ENCODE peak calls at places on chromosomes 4 and X, in six cellular contexts. One of them, this sample, is unnamed.

GRCh38 chr4:89469512-89469911 is 161.9 kb upstream of the GPRIN3 start:
- DNase-seq in IMR-90: peak
- DNase-seq in H9: no peak
- DNase-seq in H1: no peak
- DNase-seq in mesenchymal stem cell: no peak
- DNase-seq in trophoblast cell: no peak
- DNase-seq in this sample: no peak

GRCh38 chrX:25442501-25442900 is 426.7 kb upstream of the ARX start:
- DNase-seq in IMR-90: no peak
- DNase-seq in H9: no peak
- DNase-seq in H1: no peak
- DNase-seq in mesenchymal stem cell: no peak
- DNase-seq in trophoblast cell: no peak
- DNase-seq in this sample: no peak

GRCh38 chrX:9871871-9872270 is 85.6 kb downstream of the SHROOM2 start:
- DNase-seq in IMR-90: peak
- DNase-seq in H9: no peak
- DNase-seq in H1: no peak
- DNase-seq in mesenchymal stem cell: no peak
- DNase-seq in trophoblast cell: no peak
- DNase-seq in this sample: no peak

GRCh38 chrX:9515973-9516538 is 51.2 kb downstream of the TBL1X start:
- DNase-seq in IMR-90: no peak
- DNase-seq in H9: no peak
- DNase-seq in H1: no peak
- DNase-seq in mesenchymal stem cell: no peak
- DNase-seq in trophoblast cell: no peak
- DNase-seq in this sample: no peak

GRCh38 chr4:153151535-153152452 is 52.4 kb upstream of the TRIM2 start:
- DNase-seq in IMR-90: peak
- DNase-seq in H9: peak
- DNase-seq in H1: no peak
- DNase-seq in mesenchymal stem cell: peak
- DNase-seq in trophoblast cell: peak
- DNase-seq in this sample: peak

GRCh38 chr4:10478621-10479020 is 21.4 kb upstream of the ZNF518B start:
- DNase-seq in IMR-90: no peak
- DNase-seq in H9: no peak
- DNase-seq in H1: no peak
- DNase-seq in mesenchymal stem cell: no peak
- DNase-seq in trophoblast cell: peak
- DNase-seq in this sample: no peak

GRCh38 chr4:17786567-17786966 is 5.1 kb upstream of the FAM184B start:
- DNase-seq in IMR-90: peak
- DNase-seq in H9: no peak
- DNase-seq in H1: no peak
- DNase-seq in mesenchymal stem cell: no peak
- DNase-seq in trophoblast cell: no peak
- DNase-seq in this sample: no peak

GRCh38 chr4:31230579-31230978 is 510.4 kb downstream of the PCDH7 start:
- DNase-seq in IMR-90: no peak
- DNase-seq in H9: no peak
- DNase-seq in H1: no peak
- DNase-seq in mesenchymal stem cell: no peak
- DNase-seq in trophoblast cell: no peak
- DNase-seq in this sample: no peak

GRCh38 chr4:138401330-138401729 is 159.2 kb upstream of the SLC7A11 start:
- DNase-seq in IMR-90: no peak
- DNase-seq in H9: no peak
- DNase-seq in H1: no peak
- DNase-seq in mesenchymal stem cell: peak
- DNase-seq in trophoblast cell: no peak
- DNase-seq in this sample: no peak

GRCh38 chr4:69832326-69833030 is 27.5 kb downstream of the SULT1E1 start:
- DNase-seq in IMR-90: no peak
- DNase-seq in H9: no peak
- DNase-seq in H1: no peak
- DNase-seq in mesenchymal stem cell: no peak
- DNase-seq in trophoblast cell: no peak
- DNase-seq in this sample: no peak

GRCh38 chr4:73450398-73451004 is 14.5 kb downstream of the AFP start:
- DNase-seq in IMR-90: peak
- DNase-seq in H9: peak
- DNase-seq in H1: no peak
- DNase-seq in mesenchymal stem cell: peak
- DNase-seq in trophoblast cell: peak
- DNase-seq in this sample: no peak

GRCh38 chr4:108049406-108049805 is 59.7 kb downstream of the HADH start:
- DNase-seq in IMR-90: no peak
- DNase-seq in H9: no peak
- DNase-seq in H1: no peak
- DNase-seq in mesenchymal stem cell: no peak
- DNase-seq in trophoblast cell: no peak
- DNase-seq in this sample: no peak

GRCh38 chr4:95556460-95556859 is 7.7 kb upstream of the UNC5C start:
- DNase-seq in IMR-90: no peak
- DNase-seq in H9: no peak
- DNase-seq in H1: no peak
- DNase-seq in mesenchymal stem cell: peak
- DNase-seq in trophoblast cell: no peak
- DNase-seq in this sample: no peak

GRCh38 chr4:13240066-13240465 is 244.1 kb downstream of the RAB28 start:
- DNase-seq in IMR-90: no peak
- DNase-seq in H9: no peak
- DNase-seq in H1: no peak
- DNase-seq in mesenchymal stem cell: peak
- DNase-seq in trophoblast cell: no peak
- DNase-seq in this sample: no peak

GRCh38 chrX:136336623-136337022 is 35.9 kb downstream of the ADGRG4 start:
- DNase-seq in IMR-90: no peak
- DNase-seq in H9: no peak
- DNase-seq in H1: no peak
- DNase-seq in mesenchymal stem cell: peak
- DNase-seq in trophoblast cell: no peak
- DNase-seq in this sample: no peak

GRCh38 chr4:167873536-167873935 is 218.8 kb upstream of the ANXA10 start:
- DNase-seq in IMR-90: no peak
- DNase-seq in H9: no peak
- DNase-seq in H1: no peak
- DNase-seq in mesenchymal stem cell: no peak
- DNase-seq in trophoblast cell: no peak
- DNase-seq in this sample: no peak

GRCh38 chr4:86939737-86940141 is 4.9 kb downstream of the AFF1 start:
- DNase-seq in IMR-90: no peak
- DNase-seq in H9: no peak
- DNase-seq in H1: no peak
- DNase-seq in mesenchymal stem cell: no peak
- DNase-seq in trophoblast cell: no peak
- DNase-seq in this sample: no peak

GRCh38 chrX:653316-653715 is 22.7 kb downstream of the SHOX start:
- DNase-seq in IMR-90: no peak
- DNase-seq in H9: no peak
- DNase-seq in H1: no peak
- DNase-seq in mesenchymal stem cell: no peak
- DNase-seq in trophoblast cell: no peak
- DNase-seq in this sample: no peak

GRCh38 chr4:25440478-25441030 is 63.5 kb downstream of the ANAPC4 start:
- DNase-seq in IMR-90: no peak
- DNase-seq in H9: no peak
- DNase-seq in H1: no peak
- DNase-seq in mesenchymal stem cell: no peak
- DNase-seq in trophoblast cell: no peak
- DNase-seq in this sample: no peak

GRCh38 chr4:7837597-7838135 is 102.0 kb downstream of the AFAP1 start:
- DNase-seq in IMR-90: no peak
- DNase-seq in H9: no peak
- DNase-seq in H1: no peak
- DNase-seq in mesenchymal stem cell: no peak
- DNase-seq in trophoblast cell: no peak
- DNase-seq in this sample: no peak

GRCh38 chr4:165055601-165056000 is 1.9 kb downstream of the TRIM75 start:
- DNase-seq in IMR-90: no peak
- DNase-seq in H9: no peak
- DNase-seq in H1: no peak
- DNase-seq in mesenchymal stem cell: no peak
- DNase-seq in trophoblast cell: peak
- DNase-seq in this sample: no peak

GRCh38 chr4:101400096-101400495 is 52.8 kb upstream of the PPP3CA start:
- DNase-seq in IMR-90: peak
- DNase-seq in H9: no peak
- DNase-seq in H1: no peak
- DNase-seq in mesenchymal stem cell: no peak
- DNase-seq in trophoblast cell: no peak
- DNase-seq in this sample: no peak

GRCh38 chr4:21811576-21811975 is 137.0 kb downstream of the KCNIP4 start:
- DNase-seq in IMR-90: no peak
- DNase-seq in H9: no peak
- DNase-seq in H1: no peak
- DNase-seq in mesenchymal stem cell: peak
- DNase-seq in trophoblast cell: no peak
- DNase-seq in this sample: no peak

GRCh38 chr4:26992657-26993361 is 132.2 kb downstream of the STIM2 start:
- DNase-seq in IMR-90: peak
- DNase-seq in H9: no peak
- DNase-seq in H1: no peak
- DNase-seq in mesenchymal stem cell: no peak
- DNase-seq in trophoblast cell: no peak
- DNase-seq in this sample: no peak

GRCh38 chrX:3384330-3384729 is 37.9 kb upstream of the MXRA5 start:
- DNase-seq in IMR-90: no peak
- DNase-seq in H9: no peak
- DNase-seq in H1: no peak
- DNase-seq in mesenchymal stem cell: no peak
- DNase-seq in trophoblast cell: no peak
- DNase-seq in this sample: no peak

GRCh38 chrX:120310861-120311631 is at the start of gene TMEM255A:
- DNase-seq in IMR-90: no peak
- DNase-seq in H9: peak
- DNase-seq in H1: no peak
- DNase-seq in mesenchymal stem cell: no peak
- DNase-seq in trophoblast cell: peak
- DNase-seq in this sample: peak

GRCh38 chrX:148580016-148580415 is 79.6 kb downstream of the AFF2 start:
- DNase-seq in IMR-90: no peak
- DNase-seq in H9: no peak
- DNase-seq in H1: no peak
- DNase-seq in mesenchymal stem cell: no peak
- DNase-seq in trophoblast cell: no peak
- DNase-seq in this sample: no peak

GRCh38 chrX:20320461-20321159 is 53.9 kb upstream of the RPS6KA3 start:
- DNase-seq in IMR-90: no peak
- DNase-seq in H9: no peak
- DNase-seq in H1: no peak
- DNase-seq in mesenchymal stem cell: no peak
- DNase-seq in trophoblast cell: no peak
- DNase-seq in this sample: no peak

GRCh38 chrX:37883196-37883595 is 35.8 kb upstream of the DYNLT3 start:
- DNase-seq in IMR-90: peak
- DNase-seq in H9: no peak
- DNase-seq in H1: no peak
- DNase-seq in mesenchymal stem cell: peak
- DNase-seq in trophoblast cell: peak
- DNase-seq in this sample: no peak

GRCh38 chr4:10457255-10457801 is at the start of gene ZNF518B:
- DNase-seq in IMR-90: peak
- DNase-seq in H9: peak
- DNase-seq in H1: no peak
- DNase-seq in mesenchymal stem cell: peak
- DNase-seq in trophoblast cell: peak
- DNase-seq in this sample: peak

GRCh38 chrX:129512409-129512808 is 10.9 kb downstream of the SMARCA1 start:
- DNase-seq in IMR-90: no peak
- DNase-seq in H9: no peak
- DNase-seq in H1: no peak
- DNase-seq in mesenchymal stem cell: no peak
- DNase-seq in trophoblast cell: no peak
- DNase-seq in this sample: no peak
- H2AFZ ChIP-seq in IMR-90: no peak
- H2AFZ ChIP-seq in H9: no peak
- H2AFZ ChIP-seq in H1: no peak
- H2AFZ ChIP-seq in mesenchymal stem cell: no peak
- H2AFZ ChIP-seq in trophoblast cell: no peak
- H2AFZ ChIP-seq in this sample: no peak

GRCh38 chr4:51853027-51853682 is 10.2 kb downstream of the DCUN1D4 start:
- DNase-seq in IMR-90: peak
- DNase-seq in H9: no peak
- DNase-seq in H1: no peak
- DNase-seq in mesenchymal stem cell: peak
- DNase-seq in trophoblast cell: no peak
- DNase-seq in this sample: no peak
- H3K18ac ChIP-seq in IMR-90: peak
- H3K18ac ChIP-seq in H9: peak
- H3K18ac ChIP-seq in H1: no peak
- H3K18ac ChIP-seq in mesenchymal stem cell: no peak
- H3K18ac ChIP-seq in trophoblast cell: peak
- H3K18ac ChIP-seq in this sample: no peak

DNA sequence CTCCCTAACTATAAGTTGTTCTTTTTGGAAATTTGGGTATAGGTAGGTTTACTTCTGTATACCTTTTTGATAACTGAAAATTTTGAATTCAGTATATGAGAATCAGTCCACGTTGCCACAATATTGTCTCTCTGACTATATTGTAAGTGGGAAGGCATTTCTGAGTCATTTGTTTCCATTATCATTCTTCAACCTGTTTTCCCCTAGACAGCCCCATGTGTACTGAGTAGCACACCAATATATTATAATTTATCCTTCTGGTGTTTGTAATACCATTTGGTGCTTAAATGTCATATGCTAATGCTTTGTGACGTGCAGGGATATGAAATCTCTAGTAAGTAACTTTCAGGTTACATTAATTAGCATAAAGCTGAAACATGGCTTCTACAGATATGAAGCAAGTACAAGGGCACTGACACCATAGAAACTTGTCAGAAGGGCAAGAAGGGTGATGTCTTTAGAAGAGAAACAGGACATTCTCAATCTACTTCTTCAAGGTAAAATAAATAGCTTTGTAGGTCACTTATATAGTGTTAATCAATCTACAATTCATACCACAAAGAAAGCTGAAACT is 27.7 kb downstream of the PAK3 start:
- DNase-seq in IMR-90: no peak
- DNase-seq in H9: no peak
- DNase-seq in H1: no peak
- DNase-seq in mesenchymal stem cell: no peak
- DNase-seq in trophoblast cell: no peak
- DNase-seq in this sample: no peak
- H3K9ac ChIP-seq in IMR-90: no peak
- H3K9ac ChIP-seq in H9: no peak
- H3K9ac ChIP-seq in H1: no peak
- H3K9ac ChIP-seq in mesenchymal stem cell: no peak
- H3K9ac ChIP-seq in trophoblast cell: no peak
- H3K9ac ChIP-seq in this sample: no peak

DNA sequence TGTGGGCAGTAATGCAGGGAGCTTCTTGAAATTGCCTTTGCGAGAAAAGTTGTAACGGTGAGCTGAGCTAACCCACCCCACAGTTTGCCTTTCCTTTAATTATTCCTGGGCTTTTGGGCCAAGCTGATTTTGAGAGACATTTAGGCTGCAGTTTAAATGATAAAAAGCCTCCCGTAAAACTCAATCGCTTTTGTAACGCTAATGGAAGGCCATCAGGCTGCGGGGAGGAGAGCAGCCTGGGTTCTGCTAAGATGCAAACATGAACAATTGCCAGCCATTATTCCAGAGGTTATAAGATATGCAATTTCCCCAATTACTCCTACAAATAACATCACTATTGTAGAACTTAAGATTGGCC is 108.1 kb upstream of the FAM9C start:
- DNase-seq in IMR-90: no peak
- DNase-seq in H9: peak
- DNase-seq in H1: no peak
- DNase-seq in mesenchymal stem cell: no peak
- DNase-seq in trophoblast cell: no peak
- DNase-seq in this sample: no peak
- H2AFZ ChIP-seq in IMR-90: no peak
- H2AFZ ChIP-seq in H9: no peak
- H2AFZ ChIP-seq in H1: no peak
- H2AFZ ChIP-seq in mesenchymal stem cell: no peak
- H2AFZ ChIP-seq in trophoblast cell: no peak
- H2AFZ ChIP-seq in this sample: no peak

This sample was measured in neuronal stem cell.